ENCODE peak calls at places on chromosomes 11 and 22, in ten cellular contexts. One of them, this sample, is unnamed.

GRCh38 chr22:45684169-45684568 is 12.5 kb downstream of the ATXN10 start:
- DNase-seq in pancreas: no peak
- DNase-seq in iris pigment epithelial cell: no peak
- DNase-seq in A172: no peak
- DNase-seq in ovary: no peak
- DNase-seq in stimulated activated naive B cell treated with anti-CD40 and anti-IgM and Interleukin-4, amounts not matched to agents 10 μg/mL and 1 μg/mL and 100 μg/mL, for 72 hours: peak; percentile 33
- DNase-seq in HT1080: peak; percentile 15
- DNase-seq in pulmonary artery endothelial cell: no peak
- DNase-seq in RPMI8226: no peak
- DNase-seq in mesendoderm: no peak
- DNase-seq in this sample: no peak

GRCh38 chr22:50600541-50600940 is at the start of gene MAPK8IP2:
- DNase-seq in RPMI8226: no peak
- DNase-seq in pancreas: peak; percentile 17
- DNase-seq in pulmonary artery endothelial cell: no peak
- DNase-seq in HT1080: no peak
- DNase-seq in mesendoderm: no peak
- DNase-seq in ovary: peak; percentile 70
- DNase-seq in iris pigment epithelial cell: no peak
- DNase-seq in stimulated activated naive B cell treated with anti-CD40 and anti-IgM and Interleukin-4, amounts not matched to agents 10 μg/mL and 1 μg/mL and 100 μg/mL, for 72 hours: no peak
- DNase-seq in A172: no peak
- DNase-seq in this sample: no peak

GRCh38 chr11:47987781-47988180 is 7.4 kb downstream of the PTPRJ start:
- DNase-seq in A172: no peak
- DNase-seq in stimulated activated naive B cell treated with anti-CD40 and anti-IgM and Interleukin-4, amounts not matched to agents 10 μg/mL and 1 μg/mL and 100 μg/mL, for 72 hours: no peak
- DNase-seq in RPMI8226: no peak
- DNase-seq in pulmonary artery endothelial cell: no peak
- DNase-seq in pancreas: peak; percentile 13
- DNase-seq in ovary: no peak
- DNase-seq in HT1080: no peak
- DNase-seq in mesendoderm: no peak
- DNase-seq in iris pigment epithelial cell: no peak
- DNase-seq in this sample: no peak

GRCh38 chr22:39314251-39314971 is 5.0 kb downstream of the RPL3 start:
- DNase-seq in iris pigment epithelial cell: no peak
- DNase-seq in HT1080: no peak
- DNase-seq in mesendoderm: peak; percentile 61
- DNase-seq in RPMI8226: no peak
- DNase-seq in A172: no peak
- DNase-seq in ovary: no peak
- DNase-seq in stimulated activated naive B cell treated with anti-CD40 and anti-IgM and Interleukin-4, amounts not matched to agents 10 μg/mL and 1 μg/mL and 100 μg/mL, for 72 hours: no peak
- DNase-seq in pulmonary artery endothelial cell: no peak
- DNase-seq in pancreas: no peak
- DNase-seq in this sample: no peak

GRCh38 chr22:25961699-25962098 is 207.6 kb upstream of the SEZ6L start:
- DNase-seq in stimulated activated naive B cell treated with anti-CD40 and anti-IgM and Interleukin-4, amounts not matched to agents 10 μg/mL and 1 μg/mL and 100 μg/mL, for 72 hours: no peak
- DNase-seq in HT1080: no peak
- DNase-seq in pancreas: no peak
- DNase-seq in ovary: no peak
- DNase-seq in mesendoderm: no peak
- DNase-seq in pulmonary artery endothelial cell: no peak
- DNase-seq in RPMI8226: no peak
- DNase-seq in A172: no peak
- DNase-seq in iris pigment epithelial cell: no peak
- DNase-seq in this sample: no peak

GRCh38 chr22:48949375-48950149 is 878.1 kb downstream of the BRD1 start:
- DNase-seq in ovary: no peak
- DNase-seq in pancreas: no peak
- DNase-seq in pulmonary artery endothelial cell: no peak
- DNase-seq in RPMI8226: no peak
- DNase-seq in iris pigment epithelial cell: no peak
- DNase-seq in stimulated activated naive B cell treated with anti-CD40 and anti-IgM and Interleukin-4, amounts not matched to agents 10 μg/mL and 1 μg/mL and 100 μg/mL, for 72 hours: no peak
- DNase-seq in mesendoderm: no peak
- DNase-seq in HT1080: no peak
- DNase-seq in A172: no peak
- DNase-seq in this sample: no peak

GRCh38 chr11:68840661-68841653 is 759 bp downstream of the CPT1A start:
- DNase-seq in stimulated activated naive B cell treated with anti-CD40 and anti-IgM and Interleukin-4, amounts not matched to agents 10 μg/mL and 1 μg/mL and 100 μg/mL, for 72 hours: peak; percentile 28
- DNase-seq in A172: no peak
- DNase-seq in pancreas: peak; percentile 74
- DNase-seq in iris pigment epithelial cell: peak; percentile 54
- DNase-seq in HT1080: no peak
- DNase-seq in mesendoderm: no peak
- DNase-seq in RPMI8226: peak; percentile 74
- DNase-seq in ovary: peak; percentile 80
- DNase-seq in pulmonary artery endothelial cell: no peak
- DNase-seq in this sample: peak; percentile 67

GRCh38 chr11:70577948-70578347 is 179.6 kb downstream of the CTTN start:
- DNase-seq in stimulated activated naive B cell treated with anti-CD40 and anti-IgM and Interleukin-4, amounts not matched to agents 10 μg/mL and 1 μg/mL and 100 μg/mL, for 72 hours: no peak
- DNase-seq in RPMI8226: no peak
- DNase-seq in mesendoderm: no peak
- DNase-seq in pulmonary artery endothelial cell: no peak
- DNase-seq in A172: no peak
- DNase-seq in pancreas: no peak
- DNase-seq in iris pigment epithelial cell: no peak
- DNase-seq in ovary: no peak
- DNase-seq in HT1080: no peak
- DNase-seq in this sample: no peak

GRCh38 chr22:31646186-31647019 is 15.6 kb downstream of the PISD start:
- DNase-seq in mesendoderm: peak; percentile 86
- DNase-seq in stimulated activated naive B cell treated with anti-CD40 and anti-IgM and Interleukin-4, amounts not matched to agents 10 μg/mL and 1 μg/mL and 100 μg/mL, for 72 hours: peak; percentile 38
- DNase-seq in A172: peak; percentile 97
- DNase-seq in pancreas: no peak
- DNase-seq in RPMI8226: no peak
- DNase-seq in ovary: no peak
- DNase-seq in pulmonary artery endothelial cell: peak; percentile 96
- DNase-seq in iris pigment epithelial cell: peak; percentile 99
- DNase-seq in HT1080: peak; percentile 95
- DNase-seq in this sample: no peak

GRCh38 chr11:57426439-57426753 is 525 bp downstream of the SLC43A3 start:
- DNase-seq in pulmonary artery endothelial cell: no peak
- DNase-seq in mesendoderm: peak; percentile 47
- DNase-seq in A172: no peak
- DNase-seq in RPMI8226: peak; percentile 78
- DNase-seq in ovary: no peak
- DNase-seq in stimulated activated naive B cell treated with anti-CD40 and anti-IgM and Interleukin-4, amounts not matched to agents 10 μg/mL and 1 μg/mL and 100 μg/mL, for 72 hours: no peak
- DNase-seq in HT1080: no peak
- DNase-seq in iris pigment epithelial cell: no peak
- DNase-seq in pancreas: peak; percentile 7
- DNase-seq in this sample: no peak

GRCh38 chr11:116861539-116861938 is 24.1 kb upstream of the APOA1 start:
- DNase-seq in RPMI8226: no peak
- DNase-seq in pulmonary artery endothelial cell: no peak
- DNase-seq in HT1080: peak; percentile 98
- DNase-seq in mesendoderm: no peak
- DNase-seq in A172: peak; percentile 68
- DNase-seq in iris pigment epithelial cell: peak; percentile 76
- DNase-seq in ovary: no peak
- DNase-seq in stimulated activated naive B cell treated with anti-CD40 and anti-IgM and Interleukin-4, amounts not matched to agents 10 μg/mL and 1 μg/mL and 100 μg/mL, for 72 hours: no peak
- DNase-seq in pancreas: no peak
- DNase-seq in this sample: no peak

GRCh38 chr11:128802358-128802981 is 64.6 kb downstream of the KCNJ1 start:
- DNase-seq in pancreas: peak; percentile 16
- DNase-seq in stimulated activated naive B cell treated with anti-CD40 and anti-IgM and Interleukin-4, amounts not matched to agents 10 μg/mL and 1 μg/mL and 100 μg/mL, for 72 hours: no peak
- DNase-seq in iris pigment epithelial cell: no peak
- DNase-seq in A172: peak; percentile 32
- DNase-seq in ovary: no peak
- DNase-seq in RPMI8226: no peak
- DNase-seq in mesendoderm: peak; percentile 76
- DNase-seq in pulmonary artery endothelial cell: no peak
- DNase-seq in HT1080: peak; percentile 48
- DNase-seq in this sample: no peak